ENCODE peak calls at places on chromosomes 4 and X, in four cellular contexts. E is A549, J is K562, U is HepG2. A is an unnamed sample.

GRCh38 chr4:157012781-157013180 is 41.2 kb upstream of the PDGFC start:
- DNase-seq in E (no peak), J (no peak), U (no peak), A (no peak)

GRCh38 chr4:41719417-41719816 is 29.1 kb downstream of the PHOX2B start:
- DNase-seq in E (no peak), J (no peak), U (no peak), A (no peak)

GRCh38 chrX:19883878-19884277 is 3.5 kb downstream of the SH3KBP1 start:
- DNase-seq in E (no peak), J (no peak), U (no peak), A (peak; percentile 78)

GRCh38 chr4:67020079-67020807 is 525.1 kb downstream of the CENPC start:
- DNase-seq in E (no peak), J (no peak), U (no peak), A (no peak)

GRCh38 chr4:139920552-139920951 is 233.4 kb downstream of the MAML3 start:
- DNase-seq in E (no peak), J (no peak), U (no peak), A (no peak)

GRCh38 chr4:15375707-15376106 is 52.1 kb upstream of the C1QTNF7 start:
- DNase-seq in E (no peak), J (no peak), U (no peak), A (no peak)

GRCh38 chr4:129231907-129232626 is 136.1 kb downstream of the C4orf33 start:
- DNase-seq in E (no peak), J (no peak), U (no peak), A (no peak)

GRCh38 chr4:188783160-188783559 is 643.9 kb downstream of the TRIML1 start:
- DNase-seq in E (no peak), J (no peak), U (no peak), A (no peak)

GRCh38 chr4:84024405-84024804 is 474.7 kb downstream of the NKX6-1 start:
- DNase-seq in E (no peak), J (no peak), U (no peak), A (no peak)

GRCh38 chr4:19698961-19699360 is 552.7 kb upstream of the SLIT2 start:
- DNase-seq in E (no peak), J (no peak), U (no peak), A (no peak)

GRCh38 chr4:188139671-188140070 is 430 bp downstream of the TRIML1 start:
- DNase-seq in E (no peak), J (no peak), U (no peak), A (no peak)

GRCh38 chr4:41880840-41881831 is 54.1 kb upstream of the TMEM33 start:
- DNase-seq in E (no peak), J (no peak), U (no peak), A (no peak)

GRCh38 chr4:159227984-159228383 is 125.1 kb downstream of the RAPGEF2 start:
- DNase-seq in E (no peak), J (no peak), U (peak; percentile 3), A (no peak)

GRCh38 chr4:26864904-26865303 is 4.3 kb downstream of the STIM2 start:
- DNase-seq in E (no peak), J (no peak), U (no peak), A (no peak)

GRCh38 chr4:171170671-171171070 is 642.5 kb upstream of the GALNTL6 start:
- DNase-seq in E (no peak), J (no peak), U (no peak), A (no peak)
- TF ChIP-seq BHLHE40 in E (no peak), J (no peak), U (no peak), A (no peak)

GRCh38 chr4:7414046-7414445 is 20.7 kb downstream of the PSAPL1 start:
- DNase-seq in E (no peak), J (no peak), U (no peak), A (no peak)

GRCh38 chr4:7411896-7412585 is 22.7 kb downstream of the PSAPL1 start:
- DNase-seq in E (no peak), J (no peak), U (no peak), A (no peak)

GRCh38 chr4:7412586-7412975 is 22.1 kb downstream of the PSAPL1 start:
- DNase-seq in E (no peak), J (no peak), U (no peak), A (no peak)

GRCh38 chr4:7410470-7410869 is 24.3 kb downstream of the PSAPL1 start:
- DNase-seq in E (no peak), J (no peak), U (no peak), A (no peak)

GRCh38 chr4:7411491-7411890 is 23.2 kb downstream of the PSAPL1 start:
- DNase-seq in E (no peak), J (no peak), U (no peak), A (no peak)
- TF ChIP-seq SMC3 in E (no peak), J (no peak), U (no peak), A (no peak)

GRCh38 chr4:57465321-57466056 is 355.3 kb upstream of the IGFBP7 start:
- DNase-seq in E (no peak), J (no peak), U (no peak), A (no peak)

GRCh38 chr4:57460967-57461366 is 350.8 kb upstream of the IGFBP7 start:
- DNase-seq in E (no peak), J (no peak), U (no peak), A (no peak)

DNA sequence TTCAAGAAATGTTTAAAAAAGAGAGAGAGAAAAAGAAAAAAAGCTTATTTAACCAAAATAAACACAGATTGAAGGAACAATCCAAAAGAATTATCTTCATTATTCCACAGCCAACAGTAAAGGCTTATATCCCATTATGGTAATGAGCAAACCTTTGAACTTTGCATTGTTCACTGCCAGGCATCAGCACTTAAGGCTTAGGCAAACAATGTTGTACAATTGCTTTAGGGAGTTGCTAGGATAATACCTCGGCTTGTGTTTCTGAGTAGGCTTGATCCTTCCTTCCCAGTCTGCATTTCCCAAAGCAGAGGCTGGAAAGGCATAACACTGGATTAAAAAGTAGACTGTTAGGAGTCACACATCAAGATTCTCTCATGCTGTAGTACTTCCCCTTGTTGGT is 352.7 kb upstream of the IGFBP7 start:
- DNase-seq in E (no peak), J (no peak), U (no peak), A (no peak)
- TF ChIP-seq MAX in E (no peak), J (no peak), U (no peak), A (no peak)

GRCh38 chrX:38112566-38112965 is 106.2 kb downstream of the SYTL5 start:
- DNase-seq in E (no peak), J (no peak), U (no peak), A (peak; percentile 31)
- TF ChIP-seq BHLHE40 in E (no peak), J (no peak), U (no peak), A (no peak)

GRCh38 chr4:112102875-112103370 is 42.3 kb upstream of the FAM241A start:
- DNase-seq in E (no peak), J (no peak), U (no peak), A (no peak)

GRCh38 chr4:112094330-112094729 is 50.9 kb upstream of the FAM241A start:
- DNase-seq in E (no peak), J (no peak), U (no peak), A (no peak)

GRCh38 chr4:112098841-112099240 is 46.4 kb upstream of the FAM241A start:
- DNase-seq in E (no peak), J (no peak), U (no peak), A (no peak)

DNA sequence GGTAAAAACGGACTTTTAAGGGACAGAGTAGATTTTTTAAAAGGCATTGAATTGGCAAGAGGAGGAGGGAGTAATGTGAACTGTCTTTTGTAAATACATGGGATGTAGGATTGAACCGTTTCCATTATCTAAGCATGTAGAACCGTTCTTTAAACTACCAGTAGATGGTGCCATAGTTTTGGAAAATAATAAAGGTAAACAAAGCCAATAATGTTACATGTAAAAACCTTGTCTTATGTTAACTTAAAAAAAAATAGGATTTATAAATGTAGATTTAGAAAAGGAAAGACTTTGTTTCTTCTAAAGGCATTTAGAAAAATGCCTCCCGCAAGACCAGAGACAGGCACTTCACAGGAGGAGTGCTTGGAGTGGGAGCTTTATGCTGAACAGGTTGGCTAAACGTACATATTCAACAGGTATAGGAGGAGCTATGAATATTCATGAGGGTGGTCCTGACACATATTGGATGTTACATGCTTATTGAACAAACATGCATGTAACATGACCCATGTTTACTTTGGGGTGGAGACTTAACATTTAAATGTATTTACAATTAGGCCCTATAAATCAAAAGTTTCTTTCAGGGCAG is 45.5 kb upstream of the FAM241A start:
- DNase-seq in E (peak; percentile 22), J (peak; percentile 35), U (peak; percentile 57), A (peak; percentile 27)
- TF ChIP-seq SMC3 in E (peak; percentile 85), J (peak; percentile 42), U (peak; percentile 78), A (peak; percentile 60)

GRCh38 chr4:28883211-28883610 is 1837.0 kb upstream of the PCDH7 start:
- DNase-seq in E (no peak), J (no peak), U (no peak), A (no peak)

GRCh38 chr4:28879900-28880299 is 1840.3 kb upstream of the PCDH7 start:
- DNase-seq in E (no peak), J (no peak), U (no peak), A (no peak)

GRCh38 chr4:28879178-28879577 is 1841.0 kb upstream of the PCDH7 start:
- DNase-seq in E (no peak), J (no peak), U (no peak), A (no peak)
- TF ChIP-seq MAX in E (no peak), J (no peak), U (no peak), A (no peak)